ENCODE peak calls at places on chromosomes 11 and 22, in seven cellular contexts. One of them, this sample, is unnamed.
A peak's percentile ranks its signal among the peaks of the same experiment; 100 is the strongest.

GRCh38 chr11:30876656-30877371 is 290.7 kb upstream of the MPPED2 start:
- DNase-seq in psoas muscle: no peak
- DNase-seq in CD8-positive, alpha-beta T cell: no peak
- DNase-seq in lower lobe of right lung: no peak
- DNase-seq in ovary: no peak
- DNase-seq in HFF-Myc: no peak
- DNase-seq in HCT116: no peak
- DNase-seq in this sample: no peak

GRCh38 chr22:22348127-22348814 is 103.7 kb downstream of the VPREB1 start:
- DNase-seq in HCT116: peak; percentile 26
- DNase-seq in CD8-positive, alpha-beta T cell: no peak
- DNase-seq in psoas muscle: no peak
- DNase-seq in HFF-Myc: no peak
- DNase-seq in ovary: no peak
- DNase-seq in lower lobe of right lung: no peak
- DNase-seq in this sample: no peak

GRCh38 chr11:12506502-12506921 is 129.1 kb downstream of the PARVA start:
- DNase-seq in HCT116: no peak
- DNase-seq in CD8-positive, alpha-beta T cell: no peak
- DNase-seq in lower lobe of right lung: no peak
- DNase-seq in HFF-Myc: peak; percentile 84
- DNase-seq in ovary: no peak
- DNase-seq in psoas muscle: no peak
- DNase-seq in this sample: peak; percentile 49

GRCh38 chr11:103875855-103876510 is 160.5 kb upstream of the DDI1 start:
- DNase-seq in lower lobe of right lung: no peak
- DNase-seq in HCT116: no peak
- DNase-seq in HFF-Myc: no peak
- DNase-seq in psoas muscle: no peak
- DNase-seq in ovary: no peak
- DNase-seq in CD8-positive, alpha-beta T cell: no peak
- DNase-seq in this sample: no peak

GRCh38 chr11:124276081-124276480 is 19.9 kb downstream of the OR8G5 start:
- DNase-seq in ovary: no peak
- DNase-seq in CD8-positive, alpha-beta T cell: no peak
- DNase-seq in HFF-Myc: no peak
- DNase-seq in HCT116: no peak
- DNase-seq in lower lobe of right lung: no peak
- DNase-seq in psoas muscle: no peak
- DNase-seq in this sample: peak; percentile 84

GRCh38 chr11:7204778-7205177 is 46.9 kb upstream of the SYT9 start:
- DNase-seq in CD8-positive, alpha-beta T cell: no peak
- DNase-seq in lower lobe of right lung: no peak
- DNase-seq in ovary: no peak
- DNase-seq in HCT116: no peak
- DNase-seq in psoas muscle: no peak
- DNase-seq in HFF-Myc: no peak
- DNase-seq in this sample: peak; percentile 56

GRCh38 chr11:11450744-11451362 is 97.8 kb upstream of the CSNK2A3 start:
- DNase-seq in HCT116: peak; percentile 26
- DNase-seq in CD8-positive, alpha-beta T cell: no peak
- DNase-seq in lower lobe of right lung: no peak
- DNase-seq in ovary: no peak
- DNase-seq in HFF-Myc: no peak
- DNase-seq in psoas muscle: no peak
- DNase-seq in this sample: peak; percentile 9

GRCh38 chr11:69654660-69655478 is 13.9 kb downstream of the CCND1 start:
- DNase-seq in CD8-positive, alpha-beta T cell: no peak
- DNase-seq in ovary: peak; percentile 29
- DNase-seq in lower lobe of right lung: no peak
- DNase-seq in HCT116: no peak
- DNase-seq in HFF-Myc: no peak
- DNase-seq in psoas muscle: no peak
- DNase-seq in this sample: no peak

GRCh38 chr22:17866127-17866526 is 91.9 kb upstream of the BID start:
- DNase-seq in ovary: no peak
- DNase-seq in HFF-Myc: no peak
- DNase-seq in lower lobe of right lung: no peak
- DNase-seq in CD8-positive, alpha-beta T cell: no peak
- DNase-seq in HCT116: no peak
- DNase-seq in psoas muscle: no peak
- DNase-seq in this sample: no peak

GRCh38 chr11:129960216-129961214 is 42.1 kb downstream of the PRDM10 start:
- DNase-seq in CD8-positive, alpha-beta T cell: no peak
- DNase-seq in psoas muscle: no peak
- DNase-seq in lower lobe of right lung: no peak
- DNase-seq in ovary: no peak
- DNase-seq in HFF-Myc: peak; percentile 78
- DNase-seq in HCT116: peak; percentile 56
- DNase-seq in this sample: peak; percentile 89

GRCh38 chr11:12291767-12292166 is 85.6 kb upstream of the PARVA start:
- DNase-seq in lower lobe of right lung: no peak
- DNase-seq in HFF-Myc: no peak
- DNase-seq in ovary: no peak
- DNase-seq in HCT116: no peak
- DNase-seq in psoas muscle: no peak
- DNase-seq in CD8-positive, alpha-beta T cell: no peak
- DNase-seq in this sample: no peak

GRCh38 chr22:27697888-27698287 is 103.7 kb downstream of the MN1 start:
- DNase-seq in HFF-Myc: no peak
- DNase-seq in ovary: no peak
- DNase-seq in psoas muscle: peak; percentile 52
- DNase-seq in lower lobe of right lung: no peak
- DNase-seq in CD8-positive, alpha-beta T cell: no peak
- DNase-seq in HCT116: no peak
- DNase-seq in this sample: no peak

GRCh38 chr22:47174671-47175111 is 412.2 kb downstream of the TBC1D22A start:
- DNase-seq in lower lobe of right lung: no peak
- DNase-seq in CD8-positive, alpha-beta T cell: no peak
- DNase-seq in psoas muscle: peak; percentile 7
- DNase-seq in HFF-Myc: no peak
- DNase-seq in ovary: peak; percentile 39
- DNase-seq in HCT116: no peak
- DNase-seq in this sample: no peak

GRCh38 chr11:35066783-35067476 is 72.0 kb upstream of the CD44 start:
- DNase-seq in psoas muscle: no peak
- DNase-seq in ovary: no peak
- DNase-seq in CD8-positive, alpha-beta T cell: no peak
- DNase-seq in HFF-Myc: no peak
- DNase-seq in lower lobe of right lung: no peak
- DNase-seq in HCT116: no peak
- DNase-seq in this sample: no peak

GRCh38 chr11:77075425-77075905 is 8.7 kb downstream of the CAPN5 start:
- DNase-seq in ovary: no peak
- DNase-seq in psoas muscle: no peak
- DNase-seq in CD8-positive, alpha-beta T cell: no peak
- DNase-seq in lower lobe of right lung: peak; percentile 47
- DNase-seq in HFF-Myc: no peak
- DNase-seq in HCT116: no peak
- DNase-seq in this sample: no peak

GRCh38 chr22:37229805-37230672 is 14.0 kb downstream of the RAC2 start:
- DNase-seq in HFF-Myc: no peak
- DNase-seq in psoas muscle: no peak
- DNase-seq in lower lobe of right lung: peak; percentile 80
- DNase-seq in CD8-positive, alpha-beta T cell: peak; percentile 97
- DNase-seq in ovary: no peak
- DNase-seq in HCT116: peak; percentile 51
- DNase-seq in this sample: peak; percentile 30

GRCh38 chr22:19530751-19531150 is 6.5 kb upstream of the CLDN5 start:
- DNase-seq in ovary: no peak
- DNase-seq in psoas muscle: no peak
- DNase-seq in CD8-positive, alpha-beta T cell: no peak
- DNase-seq in HCT116: no peak
- DNase-seq in lower lobe of right lung: no peak
- DNase-seq in HFF-Myc: no peak
- DNase-seq in this sample: no peak

GRCh38 chr11:36469063-36469462 is 41.0 kb downstream of the TRAF6 start:
- DNase-seq in psoas muscle: no peak
- DNase-seq in lower lobe of right lung: no peak
- DNase-seq in HCT116: no peak
- DNase-seq in HFF-Myc: no peak
- DNase-seq in CD8-positive, alpha-beta T cell: peak; percentile 29
- DNase-seq in ovary: no peak
- DNase-seq in this sample: peak; percentile 44
- TF ChIP-seq CTCF in psoas muscle: no peak
- TF ChIP-seq CTCF in lower lobe of right lung: peak; percentile 14
- TF ChIP-seq CTCF in HCT116: peak; percentile 52
- TF ChIP-seq CTCF in HFF-Myc: peak; percentile 51
- TF ChIP-seq CTCF in CD8-positive, alpha-beta T cell: no peak
- TF ChIP-seq CTCF in ovary: no peak
- TF ChIP-seq CTCF in this sample: peak; percentile 74

GRCh38 chr11:86524603-86525352 is 147.6 kb downstream of the ME3 start:
- DNase-seq in ovary: no peak
- DNase-seq in lower lobe of right lung: no peak
- DNase-seq in CD8-positive, alpha-beta T cell: no peak
- DNase-seq in HFF-Myc: no peak
- DNase-seq in HCT116: peak; percentile 26
- DNase-seq in psoas muscle: no peak
- DNase-seq in this sample: peak; percentile 76
- H3K4me3 ChIP-seq in ovary: no peak overlapping the region
- H3K4me3 ChIP-seq in lower lobe of right lung: no peak overlapping the region
- H3K4me3 ChIP-seq in CD8-positive, alpha-beta T cell: no peak overlapping the region
- H3K4me3 ChIP-seq in HFF-Myc: no peak overlapping the region
- H3K4me3 ChIP-seq in HCT116: peak overlapping the region; percentile 36
- H3K4me3 ChIP-seq in psoas muscle: no peak overlapping the region
- H3K4me3 ChIP-seq in this sample: no peak overlapping the region

GRCh38 chr11:101334581-101334980 is 205.0 kb upstream of the PGR start:
- DNase-seq in ovary: no peak
- DNase-seq in HCT116: no peak
- DNase-seq in CD8-positive, alpha-beta T cell: no peak
- DNase-seq in psoas muscle: no peak
- DNase-seq in HFF-Myc: no peak
- DNase-seq in lower lobe of right lung: no peak
- DNase-seq in this sample: no peak
- TF ChIP-seq CTCF in ovary: no peak
- TF ChIP-seq CTCF in HCT116: no peak
- TF ChIP-seq CTCF in CD8-positive, alpha-beta T cell: no peak
- TF ChIP-seq CTCF in psoas muscle: no peak
- TF ChIP-seq CTCF in HFF-Myc: no peak
- TF ChIP-seq CTCF in lower lobe of right lung: no peak
- TF ChIP-seq CTCF in this sample: no peak

GRCh38 chr22:35409783-35410662 is 10.1 kb downstream of the MCM5 start:
- DNase-seq in HFF-Myc: no peak
- DNase-seq in HCT116: no peak
- DNase-seq in ovary: no peak
- DNase-seq in CD8-positive, alpha-beta T cell: peak; percentile 51
- DNase-seq in psoas muscle: no peak
- DNase-seq in lower lobe of right lung: peak; percentile 80
- DNase-seq in this sample: no peak

GRCh38 chr22:35407352-35407751 is 7.4 kb downstream of the MCM5 start:
- DNase-seq in CD8-positive, alpha-beta T cell: no peak
- DNase-seq in ovary: no peak
- DNase-seq in HCT116: no peak
- DNase-seq in psoas muscle: no peak
- DNase-seq in lower lobe of right lung: no peak
- DNase-seq in HFF-Myc: no peak
- DNase-seq in this sample: no peak

GRCh38 chr22:35411112-35411511 is 11.2 kb downstream of the MCM5 start:
- DNase-seq in psoas muscle: no peak
- DNase-seq in lower lobe of right lung: no peak
- DNase-seq in HFF-Myc: no peak
- DNase-seq in ovary: no peak
- DNase-seq in CD8-positive, alpha-beta T cell: no peak
- DNase-seq in HCT116: no peak
- DNase-seq in this sample: no peak

GRCh38 chr22:35413624-35414023 is 13.7 kb downstream of the MCM5 start:
- DNase-seq in HFF-Myc: no peak
- DNase-seq in HCT116: no peak
- DNase-seq in psoas muscle: no peak
- DNase-seq in CD8-positive, alpha-beta T cell: no peak
- DNase-seq in ovary: no peak
- DNase-seq in lower lobe of right lung: no peak
- DNase-seq in this sample: no peak

GRCh38 chr22:35410663-35411034 is 10.7 kb downstream of the MCM5 start:
- DNase-seq in HCT116: no peak
- DNase-seq in lower lobe of right lung: no peak
- DNase-seq in ovary: no peak
- DNase-seq in psoas muscle: no peak
- DNase-seq in HFF-Myc: no peak
- DNase-seq in CD8-positive, alpha-beta T cell: no peak
- DNase-seq in this sample: no peak
- H3K4me3 ChIP-seq in HCT116: no peak overlapping the region
- H3K4me3 ChIP-seq in lower lobe of right lung: no peak overlapping the region
- H3K4me3 ChIP-seq in ovary: no peak overlapping the region
- H3K4me3 ChIP-seq in psoas muscle: no peak overlapping the region
- H3K4me3 ChIP-seq in HFF-Myc: no peak overlapping the region
- H3K4me3 ChIP-seq in CD8-positive, alpha-beta T cell: no peak overlapping the region
- H3K4me3 ChIP-seq in this sample: no peak overlapping the region

GRCh38 chr22:31212783-31213626 is 907 bp downstream of the LIMK2 start:
- DNase-seq in ovary: no peak
- DNase-seq in HFF-Myc: no peak
- DNase-seq in lower lobe of right lung: no peak
- DNase-seq in HCT116: no peak
- DNase-seq in CD8-positive, alpha-beta T cell: no peak
- DNase-seq in psoas muscle: no peak
- DNase-seq in this sample: no peak
- TF ChIP-seq CTCF in ovary: no peak
- TF ChIP-seq CTCF in HFF-Myc: no peak
- TF ChIP-seq CTCF in lower lobe of right lung: no peak
- TF ChIP-seq CTCF in HCT116: no peak
- TF ChIP-seq CTCF in CD8-positive, alpha-beta T cell: no peak
- TF ChIP-seq CTCF in psoas muscle: no peak
- TF ChIP-seq CTCF in this sample: no peak

GRCh38 chr11:75760243-75760642 is 8.3 kb upstream of the DGAT2 start:
- DNase-seq in HCT116: no peak
- DNase-seq in CD8-positive, alpha-beta T cell: no peak
- DNase-seq in psoas muscle: no peak
- DNase-seq in ovary: no peak
- DNase-seq in HFF-Myc: no peak
- DNase-seq in lower lobe of right lung: no peak
- DNase-seq in this sample: no peak

GRCh38 chr11:75760710-75761493 is 7.7 kb upstream of the DGAT2 start:
- DNase-seq in CD8-positive, alpha-beta T cell: no peak
- DNase-seq in HCT116: no peak
- DNase-seq in ovary: no peak
- DNase-seq in HFF-Myc: no peak
- DNase-seq in lower lobe of right lung: no peak
- DNase-seq in psoas muscle: no peak
- DNase-seq in this sample: peak; percentile 36

GRCh38 chr11:75762885-75763284 is 5.7 kb upstream of the DGAT2 start:
- DNase-seq in HCT116: no peak
- DNase-seq in CD8-positive, alpha-beta T cell: no peak
- DNase-seq in HFF-Myc: no peak
- DNase-seq in lower lobe of right lung: no peak
- DNase-seq in psoas muscle: no peak
- DNase-seq in ovary: no peak
- DNase-seq in this sample: no peak

GRCh38 chr11:75763846-75764245 is 4.7 kb upstream of the DGAT2 start:
- DNase-seq in ovary: no peak
- DNase-seq in lower lobe of right lung: no peak
- DNase-seq in HFF-Myc: no peak
- DNase-seq in psoas muscle: no peak
- DNase-seq in CD8-positive, alpha-beta T cell: no peak
- DNase-seq in HCT116: no peak
- DNase-seq in this sample: no peak

GRCh38 chr11:75762158-75762557 is 6.4 kb upstream of the DGAT2 start:
- DNase-seq in CD8-positive, alpha-beta T cell: no peak
- DNase-seq in lower lobe of right lung: no peak
- DNase-seq in psoas muscle: no peak
- DNase-seq in HCT116: no peak
- DNase-seq in HFF-Myc: no peak
- DNase-seq in ovary: no peak
- DNase-seq in this sample: no peak
- H3K4me3 ChIP-seq in CD8-positive, alpha-beta T cell: no peak overlapping the region
- H3K4me3 ChIP-seq in lower lobe of right lung: no peak overlapping the region
- H3K4me3 ChIP-seq in psoas muscle: no peak overlapping the region
- H3K4me3 ChIP-seq in HCT116: no peak overlapping the region
- H3K4me3 ChIP-seq in HFF-Myc: no peak overlapping the region
- H3K4me3 ChIP-seq in ovary: no peak overlapping the region
- H3K4me3 ChIP-seq in this sample: no peak overlapping the region